ENCODE peak calls at places on chromosomes 13 and 19, in eight cellular contexts. Q is PC-9; M is CD4-positive, CD25-positive, alpha-beta regulatory T cell; E is astrocyte; F is neural progenitor cell; O is left lung; V is heart right ventricle; I is colonic mucosa. S is an unnamed sample. For H3K9me3, the result is how much of the 10 kb centered on the place peaks cover.

GRCh38 chr19:16571689-16572331 is 405 bp downstream of the SLC35E1 start:
- DNase-seq in Q (no peak), M (no peak), E (no peak), F (no peak), O (no peak), V (no peak), I (no peak), S (no peak)

GRCh38 chr19:40283414-40284250 is 1.5 kb downstream of the AKT2 start:
- DNase-seq in Q (no peak), M (no peak), E (no peak), F (no peak), O (no peak), V (no peak), I (peak), S (no peak)

GRCh38 chr19:47390533-47391488 is 28.5 kb downstream of the MEIS3 start:
- DNase-seq in Q (no peak), M (no peak), E (no peak), F (peak), O (no peak), V (no peak), I (no peak), S (no peak)

GRCh38 chr13:113113846-113114271 is 8.3 kb downstream of the F7 start:
- DNase-seq in Q (no peak), M (no peak), E (no peak), F (no peak), O (peak), V (no peak), I (no peak), S (no peak)

GRCh38 chr13:80363890-80364503 is 23.1 kb upstream of the SPRY2 start:
- DNase-seq in Q (no peak), M (no peak), E (no peak), F (peak), O (no peak), V (no peak), I (no peak), S (no peak)

GRCh38 chr13:111047326-111047725 is 67.8 kb upstream of the ARHGEF7 start:
- DNase-seq in Q (no peak), M (no peak), E (no peak), F (no peak), O (no peak), V (no peak), I (no peak), S (no peak)

GRCh38 chr19:54248016-54248601 is 5.5 kb upstream of the LILRA6 start:
- DNase-seq in Q (no peak), M (no peak), E (no peak), F (no peak), O (peak), V (peak), I (no peak), S (no peak)

GRCh38 chr13:44810067-44810840 is 179.0 kb downstream of the NUFIP1 start:
- DNase-seq in Q (no peak), M (no peak), E (peak), F (no peak), O (no peak), V (peak), I (peak), S (no peak)

GRCh38 chr19:4970558-4971423 is 1.9 kb downstream of the KDM4B start:
- DNase-seq in Q (no peak), M (no peak), E (no peak), F (peak), O (no peak), V (no peak), I (peak), S (no peak)

GRCh38 chr19:15464394-15465385 is at the start of gene RASAL3:
- DNase-seq in Q (no peak), M (peak), E (no peak), F (no peak), O (peak), V (no peak), I (peak), S (peak)

GRCh38 chr13:29763426-29764180 is 86.8 kb downstream of the UBL3 start:
- DNase-seq in Q (no peak), M (no peak), E (no peak), F (no peak), O (no peak), V (no peak), I (peak), S (no peak)

GRCh38 chr13:60214213-60215079 is 50.7 kb upstream of the DIAPH3 start:
- DNase-seq in Q (no peak), M (no peak), E (no peak), F (no peak), O (no peak), V (no peak), I (no peak), S (no peak)

GRCh38 chr13:73325351-73326214 is 266.8 kb downstream of the KLF5 start:
- DNase-seq in Q (peak), M (no peak), E (peak), F (no peak), O (no peak), V (no peak), I (peak), S (no peak)

GRCh38 chr19:50384685-50385535 is 763 bp downstream of the POLD1 start:
- DNase-seq in Q (peak), M (no peak), E (peak), F (peak), O (peak), V (no peak), I (no peak), S (no peak)

GRCh38 chr19:32682317-32682716 is 6.7 kb downstream of the RGS9BP start:
- DNase-seq in Q (peak), M (no peak), E (no peak), F (no peak), O (no peak), V (no peak), I (no peak), S (no peak)

GRCh38 chr13:46317120-46317519 is 69.9 kb downstream of the RUBCNL start:
- DNase-seq in Q (no peak), M (no peak), E (no peak), F (no peak), O (no peak), V (no peak), I (no peak), S (no peak)

GRCh38 chr13:84445776-84446175 is 563.5 kb upstream of the SLITRK1 start:
- DNase-seq in Q (no peak), M (no peak), E (peak), F (no peak), O (no peak), V (no peak), I (no peak), S (no peak)

GRCh38 chr19:10617409-10618121 is 7.8 kb upstream of the SLC44A2 start:
- DNase-seq in Q (peak), M (no peak), E (peak), F (no peak), O (no peak), V (no peak), I (no peak), S (no peak)

GRCh38 chr13:100156786-100157185 is 67.9 kb downstream of the PCCA start:
- DNase-seq in Q (peak), M (no peak), E (peak), F (no peak), O (no peak), V (no peak), I (no peak), S (no peak)

GRCh38 chr13:46577656-46578589 is 25.0 kb downstream of the LRCH1 start:
- DNase-seq in Q (no peak), M (no peak), E (peak), F (no peak), O (no peak), V (no peak), I (no peak), S (no peak)

GRCh38 chr13:111573362-111573761 is 252.9 kb downstream of the TEX29 start:
- DNase-seq in Q (no peak), M (no peak), E (no peak), F (no peak), O (no peak), V (no peak), I (no peak), S (no peak)

GRCh38 chr19:47609885-47610545 is 1.1 kb downstream of the BICRA start:
- DNase-seq in Q (no peak), M (peak), E (peak), F (peak), O (peak), V (peak), I (peak), S (peak)

GRCh38 chr13:79287994-79288795 is 117.9 kb downstream of the RBM26 start:
- DNase-seq in Q (no peak), M (no peak), E (no peak), F (peak), O (no peak), V (no peak), I (no peak), S (no peak)

GRCh38 chr13:42333613-42334328 is 61.8 kb downstream of the AKAP11 start:
- DNase-seq in Q (no peak), M (no peak), E (peak), F (peak), O (no peak), V (no peak), I (no peak), S (no peak)

GRCh38 chr13:102846261-102847015 is 606 bp downstream of the ERCC5 start:
- DNase-seq in Q (peak), M (peak), E (peak), F (peak), O (peak), V (peak), I (peak), S (peak)

GRCh38 chr13:30299746-30300145 is 7.6 kb downstream of the KATNAL1 start:
- DNase-seq in Q (no peak), M (no peak), E (peak), F (no peak), O (no peak), V (no peak), I (no peak), S (no peak)

GRCh38 chr13:113769881-113770280 is 10.9 kb downstream of the TMEM255B start:
- DNase-seq in Q (no peak), M (no peak), E (no peak), F (no peak), O (no peak), V (no peak), I (no peak), S (no peak)

GRCh38 chr13:66995366-66995663 is 234.8 kb downstream of the PCDH9 start:
- DNase-seq in Q (no peak), M (no peak), E (no peak), F (no peak), O (no peak), V (no peak), I (no peak), S (no peak)

GRCh38 chr13:43484432-43485225 is 302.1 kb downstream of the ENOX1 start:
- DNase-seq in Q (no peak), M (no peak), E (no peak), F (no peak), O (no peak), V (no peak), I (no peak), S (no peak)

GRCh38 chr13:39284801-39285388 is 246.6 kb downstream of the NHLRC3 start:
- DNase-seq in Q (no peak), M (no peak), E (no peak), F (peak), O (no peak), V (no peak), I (no peak), S (no peak)

GRCh38 chr19:2774953-2775555 is 8.0 kb downstream of the SGTA start:
- DNase-seq in Q (no peak), M (no peak), E (no peak), F (no peak), O (no peak), V (peak), I (no peak), S (no peak)

GRCh38 chr19:14061081-14061749 is 661 bp downstream of the PALM3 start:
- DNase-seq in Q (peak), M (no peak), E (peak), F (no peak), O (no peak), V (no peak), I (no peak), S (no peak)

GRCh38 chr19:57870225-57870624 is 18.6 kb downstream of the ZNF814 start:
- DNase-seq in Q (no peak), M (no peak), E (no peak), F (no peak), O (no peak), V (no peak), I (no peak), S (no peak)
- H3K9me3 ChIP-seq in Q (half or more), M (half or more), E (half or more), F (under half), O (half or more), V (under half), I (under half), S (half or more)

GRCh38 chr19:44182145-44182544 is 17.2 kb downstream of the ZNF226 start:
- DNase-seq in Q (no peak), M (no peak), E (no peak), F (no peak), O (no peak), V (no peak), I (no peak), S (no peak)
- H3K9me3 ChIP-seq in Q (under half), M (half or more), E (under half), F (under half), O (half or more), V (under half), I (under half), S (under half)

GRCh38 chr19:6945733-6946132 is 58.4 kb downstream of the ADGRE1 start:
- DNase-seq in Q (no peak), M (no peak), E (no peak), F (no peak), O (no peak), V (no peak), I (no peak), S (no peak)

GRCh38 chr19:6952956-6953355 is 65.6 kb downstream of the ADGRE1 start:
- DNase-seq in Q (no peak), M (no peak), E (no peak), F (no peak), O (no peak), V (no peak), I (no peak), S (no peak)

GRCh38 chr19:6947745-6948144 is 60.4 kb downstream of the ADGRE1 start:
- DNase-seq in Q (no peak), M (no peak), E (peak), F (no peak), O (no peak), V (no peak), I (no peak), S (no peak)

DNA sequence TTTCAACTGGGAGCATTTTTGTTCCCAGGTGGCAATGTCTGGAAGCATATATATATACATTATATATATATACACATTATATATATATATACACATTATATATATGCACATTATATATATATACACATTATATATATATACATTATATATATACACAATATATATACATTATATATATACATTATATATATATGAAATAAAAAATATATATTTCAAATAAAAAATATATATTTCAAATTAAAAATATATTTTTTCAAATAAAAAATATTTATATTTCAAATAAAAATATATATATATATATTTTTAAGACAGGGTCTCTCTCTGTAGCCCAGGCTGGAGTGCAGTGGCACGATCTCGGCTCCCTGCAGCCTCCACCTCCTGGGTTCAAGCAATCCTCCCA is 61.5 kb downstream of the ADGRE1 start:
- DNase-seq in Q (no peak), M (no peak), E (no peak), F (no peak), O (no peak), V (no peak), I (no peak), S (no peak)
- H3K9me3 ChIP-seq in Q (under half), M (under half), E (under half), F (under half), O (under half), V (under half), I (under half), S (under half)

GRCh38 chr19:11781295-11782057 is 14.7 kb downstream of the ZNF441 start:
- DNase-seq in Q (no peak), M (no peak), E (no peak), F (no peak), O (no peak), V (no peak), I (no peak), S (no peak)
- H3K9me3 ChIP-seq in Q (half or more), M (half or more), E (half or more), F (under half), O (half or more), V (under half), I (under half), S (under half)

GRCh38 chr19:18444513-18444912 is 6.6 kb upstream of the ISYNA1 start:
- DNase-seq in Q (no peak), M (no peak), E (no peak), F (no peak), O (no peak), V (no peak), I (no peak), S (no peak)
- H3K9me3 ChIP-seq in Q (under half), M (under half), E (under half), F (under half), O (under half), V (under half), I (under half), S (under half)

GRCh38 chr19:34588249-34588648 is 88.7 kb downstream of the SCGB2B2 start:
- DNase-seq in Q (no peak), M (no peak), E (no peak), F (no peak), O (no peak), V (no peak), I (no peak), S (no peak)
- H3K9me3 ChIP-seq in Q (under half), M (under half), E (under half), F (under half), O (under half), V (under half), I (under half), S (under half)

GRCh38 chr19:9295411-9295849 is 14.2 kb downstream of the ZNF699 start:
- DNase-seq in Q (no peak), M (no peak), E (peak), F (no peak), O (no peak), V (no peak), I (no peak), S (no peak)
- H3K9me3 ChIP-seq in Q (half or more), M (half or more), E (under half), F (under half), O (half or more), V (under half), I (under half), S (half or more)

GRCh38 chr13:55613429-55614187 is 1527.1 kb upstream of the PRR20A start:
- DNase-seq in Q (no peak), M (no peak), E (no peak), F (no peak), O (no peak), V (no peak), I (no peak), S (no peak)

DNA sequence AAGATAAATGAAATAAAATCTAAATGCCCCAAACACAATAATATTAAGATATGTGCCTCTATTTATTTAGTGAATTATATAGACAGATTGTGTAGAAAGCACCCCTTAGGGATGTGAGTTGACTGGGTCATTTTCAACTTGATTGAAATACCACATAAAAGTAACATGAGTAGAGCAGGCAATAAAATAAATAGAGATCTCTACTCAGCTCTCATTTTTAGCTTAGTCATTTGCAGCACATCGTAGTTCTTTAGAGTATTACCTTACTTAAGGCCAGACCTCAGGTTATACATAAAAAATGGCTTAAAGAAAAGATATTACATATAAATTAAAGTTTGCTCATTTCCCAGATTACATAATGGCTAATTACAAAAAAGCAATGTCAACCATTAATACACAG is 1525.6 kb upstream of the PRR20A start:
- DNase-seq in Q (no peak), M (no peak), E (no peak), F (no peak), O (no peak), V (no peak), I (no peak), S (no peak)
- H3K9me3 ChIP-seq in Q (under half), M (under half), E (under half), F (under half), O (under half), V (under half), I (under half), S (under half)

DNA sequence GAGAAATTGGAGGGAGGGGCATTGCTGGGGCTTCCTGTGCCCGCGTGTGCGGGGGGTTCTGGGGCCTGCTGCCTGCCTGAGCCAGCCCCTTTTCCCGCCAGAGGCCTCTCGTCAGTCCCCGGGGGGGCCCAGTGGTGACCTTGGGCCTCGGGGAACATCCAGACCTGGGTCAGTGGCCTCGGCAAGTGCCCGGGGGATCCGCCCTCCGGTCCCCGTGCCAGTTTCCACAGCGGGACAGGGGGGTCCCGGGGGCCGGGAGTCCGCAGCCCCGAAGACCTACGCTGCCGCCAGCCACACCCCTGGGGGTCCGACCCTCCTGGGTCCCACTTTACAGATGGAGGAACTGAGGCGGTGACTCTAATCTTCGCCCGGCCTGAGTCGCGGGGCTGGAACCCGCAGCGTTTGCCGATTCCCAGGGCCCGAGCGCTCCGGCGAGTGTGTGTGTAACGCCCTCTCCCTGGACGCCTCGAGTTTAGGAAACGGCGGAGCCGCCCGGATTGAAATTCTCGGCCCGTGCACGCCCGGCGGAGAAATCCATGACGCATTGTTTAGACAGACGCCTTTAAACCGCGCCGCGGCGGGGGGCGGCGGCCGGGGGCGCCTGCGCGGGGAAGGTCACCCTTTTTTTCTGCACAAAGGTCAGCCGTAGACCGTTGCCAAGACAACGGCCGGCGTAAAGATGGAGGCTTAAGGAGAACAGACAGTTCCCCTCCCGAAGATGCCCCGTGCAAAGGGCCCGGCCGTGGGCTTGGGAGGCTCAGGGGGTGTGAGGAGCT is 39.3 kb downstream of the EFNA2 start:
- DNase-seq in Q (peak), M (no peak), E (peak), F (no peak), O (peak), V (peak), I (peak), S (no peak)
- H3K9me3 ChIP-seq in Q (under half), M (under half), E (under half), F (under half), O (under half), V (under half), I (under half), S (under half)

GRCh38 chr19:6181119-6181518 is 45.7 kb downstream of the ACSBG2 start:
- DNase-seq in Q (no peak), M (no peak), E (no peak), F (no peak), O (no peak), V (no peak), I (no peak), S (no peak)

GRCh38 chr19:6186435-6186834 is 51.0 kb downstream of the ACSBG2 start:
- DNase-seq in Q (no peak), M (no peak), E (no peak), F (no peak), O (no peak), V (no peak), I (no peak), S (no peak)

GRCh38 chr19:6185825-6186193 is 50.3 kb downstream of the ACSBG2 start:
- DNase-seq in Q (no peak), M (no peak), E (no peak), F (no peak), O (no peak), V (no peak), I (no peak), S (no peak)

GRCh38 chr19:6187374-6187773 is 51.9 kb downstream of the ACSBG2 start:
- DNase-seq in Q (no peak), M (no peak), E (no peak), F (no peak), O (no peak), V (no peak), I (no peak), S (no peak)

GRCh38 chr19:6185093-6185824 is 49.8 kb downstream of the ACSBG2 start:
- DNase-seq in Q (no peak), M (no peak), E (no peak), F (no peak), O (no peak), V (no peak), I (no peak), S (no peak)
- H3K9me3 ChIP-seq in Q (under half), M (under half), E (under half), F (under half), O (under half), V (under half), I (under half), S (under half)

S was measured in T-helper 17 cell.